ENCODE peak calls at places on chromosomes 13 and 19, in ten cellular contexts. One of them, this sample, is unnamed.

GRCh38 chr19:46967578-46968018 is 52.0 kb upstream of the NPAS1 start:
- DNase-seq in NCI-H774: no peak
- DNase-seq in activated T-cell treated with anti-CD3 and anti-CD28 coated beads, Interleukin-2, amount 50 U/mL, for 72 hours: peak; percentile 25
- DNase-seq in stimulated activated CD4-positive, alpha-beta T cell treated with anti-CD3 and anti-CD28 coated beads, Interleukin-15, amount 100 ng/mL, for 1 hour: no peak
- DNase-seq in fibroblast of mammary gland: no peak
- DNase-seq in H7: no peak
- DNase-seq in GM20000: no peak
- DNase-seq in IMR-90: no peak
- DNase-seq in MCF 10A: no peak
- DNase-seq in M059J: no peak
- DNase-seq in this sample: no peak

GRCh38 chr19:54606891-54607781 is 13.7 kb downstream of the LILRA1 start:
- DNase-seq in NCI-H774: no peak
- DNase-seq in activated T-cell treated with anti-CD3 and anti-CD28 coated beads, Interleukin-2, amount 50 U/mL, for 72 hours: no peak
- DNase-seq in stimulated activated CD4-positive, alpha-beta T cell treated with anti-CD3 and anti-CD28 coated beads, Interleukin-15, amount 100 ng/mL, for 1 hour: no peak
- DNase-seq in fibroblast of mammary gland: no peak
- DNase-seq in H7: no peak
- DNase-seq in GM20000: no peak
- DNase-seq in IMR-90: no peak
- DNase-seq in MCF 10A: no peak
- DNase-seq in M059J: no peak
- DNase-seq in this sample: no peak

GRCh38 chr19:10820173-10820572 is 15.8 kb downstream of the TMED1 start:
- DNase-seq in NCI-H774: no peak
- DNase-seq in activated T-cell treated with anti-CD3 and anti-CD28 coated beads, Interleukin-2, amount 50 U/mL, for 72 hours: no peak
- DNase-seq in stimulated activated CD4-positive, alpha-beta T cell treated with anti-CD3 and anti-CD28 coated beads, Interleukin-15, amount 100 ng/mL, for 1 hour: no peak
- DNase-seq in fibroblast of mammary gland: no peak
- DNase-seq in H7: peak; percentile 80
- DNase-seq in GM20000: no peak
- DNase-seq in IMR-90: no peak
- DNase-seq in MCF 10A: no peak
- DNase-seq in M059J: no peak
- DNase-seq in this sample: no peak

GRCh38 chr19:44792286-44792685 is 14.6 kb downstream of the CBLC start:
- DNase-seq in NCI-H774: no peak
- DNase-seq in activated T-cell treated with anti-CD3 and anti-CD28 coated beads, Interleukin-2, amount 50 U/mL, for 72 hours: no peak
- DNase-seq in stimulated activated CD4-positive, alpha-beta T cell treated with anti-CD3 and anti-CD28 coated beads, Interleukin-15, amount 100 ng/mL, for 1 hour: no peak
- DNase-seq in fibroblast of mammary gland: no peak
- DNase-seq in H7: no peak
- DNase-seq in GM20000: no peak
- DNase-seq in IMR-90: no peak
- DNase-seq in MCF 10A: no peak
- DNase-seq in M059J: no peak
- DNase-seq in this sample: no peak

GRCh38 chr19:45234089-45234869 is 10.9 kb downstream of the EXOC3L2 start:
- DNase-seq in NCI-H774: no peak
- DNase-seq in activated T-cell treated with anti-CD3 and anti-CD28 coated beads, Interleukin-2, amount 50 U/mL, for 72 hours: no peak
- DNase-seq in stimulated activated CD4-positive, alpha-beta T cell treated with anti-CD3 and anti-CD28 coated beads, Interleukin-15, amount 100 ng/mL, for 1 hour: no peak
- DNase-seq in fibroblast of mammary gland: no peak
- DNase-seq in H7: peak; percentile 84
- DNase-seq in GM20000: no peak
- DNase-seq in IMR-90: no peak
- DNase-seq in MCF 10A: no peak
- DNase-seq in M059J: no peak
- DNase-seq in this sample: no peak

GRCh38 chr13:22517544-22517943 is 663.2 kb upstream of the SGCG start:
- DNase-seq in NCI-H774: peak; percentile 29
- DNase-seq in activated T-cell treated with anti-CD3 and anti-CD28 coated beads, Interleukin-2, amount 50 U/mL, for 72 hours: no peak
- DNase-seq in stimulated activated CD4-positive, alpha-beta T cell treated with anti-CD3 and anti-CD28 coated beads, Interleukin-15, amount 100 ng/mL, for 1 hour: no peak
- DNase-seq in fibroblast of mammary gland: no peak
- DNase-seq in H7: no peak
- DNase-seq in GM20000: no peak
- DNase-seq in IMR-90: no peak
- DNase-seq in MCF 10A: no peak
- DNase-seq in M059J: no peak
- DNase-seq in this sample: no peak

GRCh38 chr19:39765091-39766076 is 13.3 kb upstream of the LEUTX start:
- DNase-seq in NCI-H774: no peak
- DNase-seq in activated T-cell treated with anti-CD3 and anti-CD28 coated beads, Interleukin-2, amount 50 U/mL, for 72 hours: peak; percentile 14
- DNase-seq in stimulated activated CD4-positive, alpha-beta T cell treated with anti-CD3 and anti-CD28 coated beads, Interleukin-15, amount 100 ng/mL, for 1 hour: no peak
- DNase-seq in fibroblast of mammary gland: peak; percentile 56
- DNase-seq in H7: peak; percentile 22
- DNase-seq in GM20000: no peak
- DNase-seq in IMR-90: peak; percentile 41
- DNase-seq in MCF 10A: peak; percentile 66
- DNase-seq in M059J: peak; percentile 35
- DNase-seq in this sample: peak; percentile 18

GRCh38 chr19:14113762-14114414 is 3.7 kb downstream of the PRKACA start:
- DNase-seq in NCI-H774: no peak
- DNase-seq in activated T-cell treated with anti-CD3 and anti-CD28 coated beads, Interleukin-2, amount 50 U/mL, for 72 hours: peak; percentile 57
- DNase-seq in stimulated activated CD4-positive, alpha-beta T cell treated with anti-CD3 and anti-CD28 coated beads, Interleukin-15, amount 100 ng/mL, for 1 hour: no peak
- DNase-seq in fibroblast of mammary gland: no peak
- DNase-seq in H7: peak; percentile 68
- DNase-seq in GM20000: no peak
- DNase-seq in IMR-90: no peak
- DNase-seq in MCF 10A: no peak
- DNase-seq in M059J: no peak
- DNase-seq in this sample: no peak

GRCh38 chr13:110261166-110262081 is 45.5 kb downstream of the COL4A1 start:
- DNase-seq in NCI-H774: no peak
- DNase-seq in activated T-cell treated with anti-CD3 and anti-CD28 coated beads, Interleukin-2, amount 50 U/mL, for 72 hours: no peak
- DNase-seq in stimulated activated CD4-positive, alpha-beta T cell treated with anti-CD3 and anti-CD28 coated beads, Interleukin-15, amount 100 ng/mL, for 1 hour: no peak
- DNase-seq in fibroblast of mammary gland: no peak
- DNase-seq in H7: peak; percentile 68
- DNase-seq in GM20000: no peak
- DNase-seq in IMR-90: no peak
- DNase-seq in MCF 10A: peak; percentile 50
- DNase-seq in M059J: no peak
- DNase-seq in this sample: no peak

GRCh38 chr19:18700501-18701249 is 17.2 kb downstream of the CRTC1 start:
- DNase-seq in NCI-H774: peak; percentile 67
- DNase-seq in activated T-cell treated with anti-CD3 and anti-CD28 coated beads, Interleukin-2, amount 50 U/mL, for 72 hours: peak; percentile 75
- DNase-seq in stimulated activated CD4-positive, alpha-beta T cell treated with anti-CD3 and anti-CD28 coated beads, Interleukin-15, amount 100 ng/mL, for 1 hour: peak; percentile 42
- DNase-seq in fibroblast of mammary gland: peak; percentile 49
- DNase-seq in H7: peak; percentile 96
- DNase-seq in GM20000: peak; percentile 84
- DNase-seq in IMR-90: peak; percentile 29
- DNase-seq in MCF 10A: peak; percentile 48
- DNase-seq in M059J: peak; percentile 71
- DNase-seq in this sample: no peak

GRCh38 chr13:42574011-42574410 is at the start of gene TNFSF11:
- DNase-seq in NCI-H774: no peak
- DNase-seq in activated T-cell treated with anti-CD3 and anti-CD28 coated beads, Interleukin-2, amount 50 U/mL, for 72 hours: peak; percentile 15
- DNase-seq in stimulated activated CD4-positive, alpha-beta T cell treated with anti-CD3 and anti-CD28 coated beads, Interleukin-15, amount 100 ng/mL, for 1 hour: no peak
- DNase-seq in fibroblast of mammary gland: no peak
- DNase-seq in H7: peak; percentile 87
- DNase-seq in GM20000: peak; percentile 72
- DNase-seq in IMR-90: no peak
- DNase-seq in MCF 10A: no peak
- DNase-seq in M059J: no peak
- DNase-seq in this sample: no peak

GRCh38 chr13:76886292-76887061 is at the start of gene KCTD12:
- DNase-seq in NCI-H774: peak; percentile 58
- DNase-seq in activated T-cell treated with anti-CD3 and anti-CD28 coated beads, Interleukin-2, amount 50 U/mL, for 72 hours: peak; percentile 82
- DNase-seq in stimulated activated CD4-positive, alpha-beta T cell treated with anti-CD3 and anti-CD28 coated beads, Interleukin-15, amount 100 ng/mL, for 1 hour: peak; percentile 55
- DNase-seq in fibroblast of mammary gland: peak; percentile 78
- DNase-seq in H7: peak; percentile 82
- DNase-seq in GM20000: peak; percentile 88
- DNase-seq in IMR-90: peak; percentile 73
- DNase-seq in MCF 10A: peak; percentile 72
- DNase-seq in M059J: peak; percentile 61
- DNase-seq in this sample: peak; percentile 76

GRCh38 chr19:13932911-13933393 is 5.3 kb downstream of the PODNL1 start:
- DNase-seq in NCI-H774: no peak
- DNase-seq in activated T-cell treated with anti-CD3 and anti-CD28 coated beads, Interleukin-2, amount 50 U/mL, for 72 hours: no peak
- DNase-seq in stimulated activated CD4-positive, alpha-beta T cell treated with anti-CD3 and anti-CD28 coated beads, Interleukin-15, amount 100 ng/mL, for 1 hour: no peak
- DNase-seq in fibroblast of mammary gland: no peak
- DNase-seq in H7: peak; percentile 56
- DNase-seq in GM20000: no peak
- DNase-seq in IMR-90: no peak
- DNase-seq in MCF 10A: no peak
- DNase-seq in M059J: no peak
- DNase-seq in this sample: no peak

GRCh38 chr19:45455707-45456499 is 11.9 kb upstream of the FOSB start:
- DNase-seq in NCI-H774: peak; percentile 72
- DNase-seq in activated T-cell treated with anti-CD3 and anti-CD28 coated beads, Interleukin-2, amount 50 U/mL, for 72 hours: peak; percentile 83
- DNase-seq in stimulated activated CD4-positive, alpha-beta T cell treated with anti-CD3 and anti-CD28 coated beads, Interleukin-15, amount 100 ng/mL, for 1 hour: peak; percentile 25
- DNase-seq in fibroblast of mammary gland: peak; percentile 98
- DNase-seq in H7: peak; percentile 95
- DNase-seq in GM20000: peak; percentile 74
- DNase-seq in IMR-90: peak; percentile 99
- DNase-seq in MCF 10A: peak; percentile 98
- DNase-seq in M059J: peak; percentile 99
- DNase-seq in this sample: no peak

GRCh38 chr19:1507192-1507660 is 5.6 kb downstream of the ADAMTSL5 start:
- DNase-seq in NCI-H774: no peak
- DNase-seq in activated T-cell treated with anti-CD3 and anti-CD28 coated beads, Interleukin-2, amount 50 U/mL, for 72 hours: no peak
- DNase-seq in stimulated activated CD4-positive, alpha-beta T cell treated with anti-CD3 and anti-CD28 coated beads, Interleukin-15, amount 100 ng/mL, for 1 hour: no peak
- DNase-seq in fibroblast of mammary gland: no peak
- DNase-seq in H7: no peak
- DNase-seq in GM20000: no peak
- DNase-seq in IMR-90: no peak
- DNase-seq in MCF 10A: no peak
- DNase-seq in M059J: no peak
- DNase-seq in this sample: no peak

GRCh38 chr13:106587787-106588186 is 19.9 kb upstream of the ARGLU1 start:
- DNase-seq in NCI-H774: no peak
- DNase-seq in activated T-cell treated with anti-CD3 and anti-CD28 coated beads, Interleukin-2, amount 50 U/mL, for 72 hours: no peak
- DNase-seq in stimulated activated CD4-positive, alpha-beta T cell treated with anti-CD3 and anti-CD28 coated beads, Interleukin-15, amount 100 ng/mL, for 1 hour: no peak
- DNase-seq in fibroblast of mammary gland: no peak
- DNase-seq in H7: no peak
- DNase-seq in GM20000: no peak
- DNase-seq in IMR-90: no peak
- DNase-seq in MCF 10A: no peak
- DNase-seq in M059J: no peak
- DNase-seq in this sample: no peak

GRCh38 chr13:113929628-113930615 is 44.0 kb downstream of the C13orf46 start:
- DNase-seq in NCI-H774: no peak
- DNase-seq in activated T-cell treated with anti-CD3 and anti-CD28 coated beads, Interleukin-2, amount 50 U/mL, for 72 hours: no peak
- DNase-seq in stimulated activated CD4-positive, alpha-beta T cell treated with anti-CD3 and anti-CD28 coated beads, Interleukin-15, amount 100 ng/mL, for 1 hour: no peak
- DNase-seq in fibroblast of mammary gland: no peak
- DNase-seq in H7: peak; percentile 83
- DNase-seq in GM20000: no peak
- DNase-seq in IMR-90: no peak
- DNase-seq in MCF 10A: no peak
- DNase-seq in M059J: no peak
- DNase-seq in this sample: no peak

GRCh38 chr19:52662631-52663030 is 24.5 kb upstream of the ZNF83 start:
- DNase-seq in NCI-H774: no peak
- DNase-seq in activated T-cell treated with anti-CD3 and anti-CD28 coated beads, Interleukin-2, amount 50 U/mL, for 72 hours: no peak
- DNase-seq in stimulated activated CD4-positive, alpha-beta T cell treated with anti-CD3 and anti-CD28 coated beads, Interleukin-15, amount 100 ng/mL, for 1 hour: no peak
- DNase-seq in fibroblast of mammary gland: no peak
- DNase-seq in H7: no peak
- DNase-seq in GM20000: no peak
- DNase-seq in IMR-90: no peak
- DNase-seq in MCF 10A: peak; percentile 69
- DNase-seq in M059J: peak; percentile 71
- DNase-seq in this sample: no peak

GRCh38 chr19:13100031-13100588 is 2.5 kb downstream of the LYL1 start:
- DNase-seq in NCI-H774: no peak
- DNase-seq in activated T-cell treated with anti-CD3 and anti-CD28 coated beads, Interleukin-2, amount 50 U/mL, for 72 hours: peak; percentile 82
- DNase-seq in stimulated activated CD4-positive, alpha-beta T cell treated with anti-CD3 and anti-CD28 coated beads, Interleukin-15, amount 100 ng/mL, for 1 hour: no peak
- DNase-seq in fibroblast of mammary gland: peak; percentile 30
- DNase-seq in H7: no peak
- DNase-seq in GM20000: peak; percentile 91
- DNase-seq in IMR-90: no peak
- DNase-seq in MCF 10A: no peak
- DNase-seq in M059J: no peak
- DNase-seq in this sample: no peak

GRCh38 chr13:57704031-57704430 is 72.5 kb downstream of the PCDH17 start:
- DNase-seq in NCI-H774: no peak
- DNase-seq in activated T-cell treated with anti-CD3 and anti-CD28 coated beads, Interleukin-2, amount 50 U/mL, for 72 hours: no peak
- DNase-seq in stimulated activated CD4-positive, alpha-beta T cell treated with anti-CD3 and anti-CD28 coated beads, Interleukin-15, amount 100 ng/mL, for 1 hour: no peak
- DNase-seq in fibroblast of mammary gland: no peak
- DNase-seq in H7: no peak
- DNase-seq in GM20000: no peak
- DNase-seq in IMR-90: no peak
- DNase-seq in MCF 10A: no peak
- DNase-seq in M059J: no peak
- DNase-seq in this sample: no peak

GRCh38 chr13:114067886-114068722 is 64.3 kb downstream of the RASA3 start:
- DNase-seq in NCI-H774: no peak
- DNase-seq in activated T-cell treated with anti-CD3 and anti-CD28 coated beads, Interleukin-2, amount 50 U/mL, for 72 hours: peak; percentile 27
- DNase-seq in stimulated activated CD4-positive, alpha-beta T cell treated with anti-CD3 and anti-CD28 coated beads, Interleukin-15, amount 100 ng/mL, for 1 hour: no peak
- DNase-seq in fibroblast of mammary gland: no peak
- DNase-seq in H7: no peak
- DNase-seq in GM20000: no peak
- DNase-seq in IMR-90: no peak
- DNase-seq in MCF 10A: no peak
- DNase-seq in M059J: no peak
- DNase-seq in this sample: peak; percentile 50

GRCh38 chr19:48645652-48646191 is at the start of gene CA11:
- DNase-seq in NCI-H774: no peak
- DNase-seq in activated T-cell treated with anti-CD3 and anti-CD28 coated beads, Interleukin-2, amount 50 U/mL, for 72 hours: no peak
- DNase-seq in stimulated activated CD4-positive, alpha-beta T cell treated with anti-CD3 and anti-CD28 coated beads, Interleukin-15, amount 100 ng/mL, for 1 hour: no peak
- DNase-seq in fibroblast of mammary gland: no peak
- DNase-seq in H7: peak; percentile 75
- DNase-seq in GM20000: peak; percentile 13
- DNase-seq in IMR-90: no peak
- DNase-seq in MCF 10A: no peak
- DNase-seq in M059J: peak; percentile 59
- DNase-seq in this sample: no peak

GRCh38 chr19:2547033-2547680 is 71.2 kb downstream of the GADD45B start:
- DNase-seq in NCI-H774: no peak
- DNase-seq in activated T-cell treated with anti-CD3 and anti-CD28 coated beads, Interleukin-2, amount 50 U/mL, for 72 hours: no peak
- DNase-seq in stimulated activated CD4-positive, alpha-beta T cell treated with anti-CD3 and anti-CD28 coated beads, Interleukin-15, amount 100 ng/mL, for 1 hour: no peak
- DNase-seq in fibroblast of mammary gland: no peak
- DNase-seq in H7: peak; percentile 17
- DNase-seq in GM20000: no peak
- DNase-seq in IMR-90: no peak
- DNase-seq in MCF 10A: no peak
- DNase-seq in M059J: no peak
- DNase-seq in this sample: no peak

GRCh38 chr19:13040232-13040915 is 45.1 kb downstream of the NFIX start:
- DNase-seq in NCI-H774: no peak
- DNase-seq in activated T-cell treated with anti-CD3 and anti-CD28 coated beads, Interleukin-2, amount 50 U/mL, for 72 hours: no peak
- DNase-seq in stimulated activated CD4-positive, alpha-beta T cell treated with anti-CD3 and anti-CD28 coated beads, Interleukin-15, amount 100 ng/mL, for 1 hour: no peak
- DNase-seq in fibroblast of mammary gland: no peak
- DNase-seq in H7: no peak
- DNase-seq in GM20000: no peak
- DNase-seq in IMR-90: no peak
- DNase-seq in MCF 10A: no peak
- DNase-seq in M059J: no peak
- DNase-seq in this sample: no peak

GRCh38 chr13:20969182-20969581 is 66.6 kb upstream of the XPO4 start:
- DNase-seq in NCI-H774: no peak
- DNase-seq in activated T-cell treated with anti-CD3 and anti-CD28 coated beads, Interleukin-2, amount 50 U/mL, for 72 hours: no peak
- DNase-seq in stimulated activated CD4-positive, alpha-beta T cell treated with anti-CD3 and anti-CD28 coated beads, Interleukin-15, amount 100 ng/mL, for 1 hour: no peak
- DNase-seq in fibroblast of mammary gland: peak; percentile 79
- DNase-seq in H7: no peak
- DNase-seq in GM20000: no peak
- DNase-seq in IMR-90: peak; percentile 68
- DNase-seq in MCF 10A: peak; percentile 51
- DNase-seq in M059J: peak; percentile 75
- DNase-seq in this sample: no peak

GRCh38 chr19:8589177-8589714 is 12.0 kb upstream of the MYO1F start:
- DNase-seq in NCI-H774: no peak
- DNase-seq in activated T-cell treated with anti-CD3 and anti-CD28 coated beads, Interleukin-2, amount 50 U/mL, for 72 hours: no peak
- DNase-seq in stimulated activated CD4-positive, alpha-beta T cell treated with anti-CD3 and anti-CD28 coated beads, Interleukin-15, amount 100 ng/mL, for 1 hour: no peak
- DNase-seq in fibroblast of mammary gland: no peak
- DNase-seq in H7: peak; percentile 43
- DNase-seq in GM20000: no peak
- DNase-seq in IMR-90: no peak
- DNase-seq in MCF 10A: no peak
- DNase-seq in M059J: no peak
- DNase-seq in this sample: no peak

GRCh38 chr19:6773323-6773931 is 919 bp downstream of the VAV1 start:
- DNase-seq in NCI-H774: no peak
- DNase-seq in activated T-cell treated with anti-CD3 and anti-CD28 coated beads, Interleukin-2, amount 50 U/mL, for 72 hours: peak; percentile 67
- DNase-seq in stimulated activated CD4-positive, alpha-beta T cell treated with anti-CD3 and anti-CD28 coated beads, Interleukin-15, amount 100 ng/mL, for 1 hour: no peak
- DNase-seq in fibroblast of mammary gland: no peak
- DNase-seq in H7: peak; percentile 76
- DNase-seq in GM20000: peak; percentile 69
- DNase-seq in IMR-90: no peak
- DNase-seq in MCF 10A: no peak
- DNase-seq in M059J: no peak
- DNase-seq in this sample: peak; percentile 35

GRCh38 chr13:50129923-50130685 is 114.9 kb downstream of the KCNRG start:
- DNase-seq in NCI-H774: no peak
- DNase-seq in activated T-cell treated with anti-CD3 and anti-CD28 coated beads, Interleukin-2, amount 50 U/mL, for 72 hours: peak; percentile 26
- DNase-seq in stimulated activated CD4-positive, alpha-beta T cell treated with anti-CD3 and anti-CD28 coated beads, Interleukin-15, amount 100 ng/mL, for 1 hour: no peak
- DNase-seq in fibroblast of mammary gland: peak; percentile 48
- DNase-seq in H7: peak; percentile 82
- DNase-seq in GM20000: peak; percentile 28
- DNase-seq in IMR-90: no peak
- DNase-seq in MCF 10A: peak; percentile 43
- DNase-seq in M059J: peak; percentile 55
- DNase-seq in this sample: peak; percentile 35